ENCODE peak calls at places on chromosomes 12 and 14, in six cellular contexts. D, I, X, O, F and K are unnamed samples.
A peak's percentile ranks its signal among the peaks of the same experiment; 100 is the strongest.

GRCh38 chr14:22520235-22520634 is 68.8 kb downstream of the DAD1 start:
- DNase-seq in F (no peak), X (no peak), O (peak; percentile 61), D (no peak), I (no peak), K (no peak)

GRCh38 chr12:96371787-96372699 is 28.2 kb downstream of the CDK17 start:
- DNase-seq in I (no peak), O (peak; percentile 29), X (no peak), D (no peak), F (no peak), K (no peak)

GRCh38 chr12:93954160-93955112 is 193.9 kb upstream of the PLXNC1 start:
- DNase-seq in D (no peak), F (no peak), I (no peak), O (peak; percentile 88), X (no peak), K (no peak)

GRCh38 chr12:3752096-3752709 is 706 bp downstream of the CRACR2A start:
- DNase-seq in D (no peak), I (peak; percentile 42), F (peak; percentile 56), X (peak; percentile 68), O (peak; percentile 46), K (peak; percentile 34)

GRCh38 chr14:26966942-26967341 is 369.1 kb upstream of the NOVA1 start:
- DNase-seq in O (no peak), X (no peak), F (no peak), I (no peak), D (no peak), K (peak; percentile 13)

GRCh38 chr12:122963928-122964240 is 2.4 kb downstream of the ABCB9 start:
- DNase-seq in F (no peak), D (no peak), X (no peak), I (no peak), O (peak; percentile 57), K (no peak)

GRCh38 chr12:114682101-114682919 is 1.7 kb downstream of the TBX3 start:
- DNase-seq in D (no peak), F (no peak), I (no peak), X (no peak), O (peak; percentile 44), K (no peak)

GRCh38 chr12:12182926-12183325 is 83.9 kb downstream of the LRP6 start:
- DNase-seq in D (no peak), F (no peak), I (no peak), X (no peak), O (peak; percentile 51), K (no peak)

GRCh38 chr14:60796434-60796833 is 61.9 kb downstream of the MNAT1 start:
- DNase-seq in O (no peak), F (no peak), I (no peak), X (no peak), D (no peak), K (no peak)

GRCh38 chr14:102828201-102828600 is 51.0 kb downstream of the TRAF3 start:
- DNase-seq in O (no peak), F (no peak), X (no peak), D (no peak), I (no peak), K (no peak)

GRCh38 chr12:46825526-46826414 is at the start of gene SLC38A4:
- DNase-seq in X (no peak), O (peak; percentile 37), D (no peak), I (no peak), F (no peak), K (peak; percentile 5)